ENCODE peak calls at places on chromosomes 5 and 9, in seven cellular contexts. N, B, J, G, Z, V and Q are unnamed samples.
A peak's percentile ranks its signal among the peaks of the same experiment; 100 is the strongest.

GRCh38 chr9:125633116-125633743 is 73.8 kb downstream of the MAPKAP1 start:
- DNase-seq in N (no peak), Z (no peak), B (no peak), J (no peak), V (no peak), G (peak; percentile 33), Q (no peak)

GRCh38 chr9:93346240-93347112 is 105.0 kb upstream of the FAM120A start:
- DNase-seq in Z (no peak), N (no peak), B (no peak), J (no peak), V (no peak), G (no peak), Q (no peak)

GRCh38 chr9:16809912-16810610 is 60.4 kb downstream of the BNC2 start:
- DNase-seq in N (no peak), G (no peak), B (no peak), J (no peak), Z (no peak), V (no peak), Q (no peak)

GRCh38 chr5:1447772-1448361 is 2.6 kb upstream of the SLC6A3 start:
- DNase-seq in N (no peak), B (no peak), Z (no peak), V (no peak), J (no peak), G (no peak), Q (no peak)

GRCh38 chr5:31106742-31107546 is 86.5 kb upstream of the CDH6 start:
- DNase-seq in G (peak; percentile 97), N (peak; percentile 69), B (no peak), Z (no peak), V (no peak), J (no peak), Q (no peak)

GRCh38 chr5:169157064-169157463 is 143.9 kb downstream of the SLIT3 start:
- DNase-seq in G (no peak), J (no peak), V (no peak), Z (no peak), B (no peak), N (no peak), Q (no peak)

GRCh38 chr5:35182541-35183242 is 47.6 kb downstream of the PRLR start:
- DNase-seq in N (no peak), V (no peak), J (no peak), G (no peak), B (no peak), Z (no peak), Q (no peak)

GRCh38 chr5:7682379-7682778 is 168.6 kb downstream of the CFAP90 start:
- DNase-seq in J (no peak), B (no peak), Z (no peak), G (no peak), V (no peak), N (no peak), Q (no peak)

GRCh38 chr5:172952034-172952511 is 7.2 kb upstream of the RPL26L1 start:
- DNase-seq in G (no peak), N (no peak), Z (no peak), J (no peak), B (no peak), V (no peak), Q (no peak)

GRCh38 chr9:132854832-132855231 is 23.3 kb downstream of the AK8 start:
- DNase-seq in B (no peak), V (no peak), Z (no peak), J (no peak), N (no peak), G (no peak), Q (no peak)

GRCh38 chr9:92077868-92078267 is 37.3 kb downstream of the SPTLC1 start:
- DNase-seq in V (no peak), Z (no peak), B (no peak), N (no peak), G (no peak), J (no peak), Q (no peak)

GRCh38 chr9:89791754-89792153 is 186.9 kb downstream of the GADD45G start:
- DNase-seq in G (no peak), B (no peak), V (no peak), Z (no peak), N (no peak), J (no peak), Q (no peak)

GRCh38 chr5:151041577-151042268 is 21.3 kb downstream of the GPX3 start:
- DNase-seq in B (no peak), J (no peak), V (no peak), G (peak; percentile 64), Z (no peak), N (no peak), Q (no peak)

GRCh38 chr5:31921852-31922305 is 252.2 kb downstream of the GOLPH3 start:
- DNase-seq in J (no peak), B (no peak), N (no peak), Z (no peak), G (peak; percentile 72), V (peak; percentile 38), Q (no peak)

GRCh38 chr5:82975812-82976211 is 101.4 kb downstream of the TMEM167A start:
- DNase-seq in G (peak; percentile 86), J (no peak), V (no peak), B (no peak), N (no peak), Z (no peak), Q (no peak)

GRCh38 chr9:122179690-122180074 is 20.0 kb downstream of the MORN5 start:
- DNase-seq in Z (no peak), N (no peak), B (no peak), G (peak; percentile 78), J (no peak), V (no peak), Q (no peak)

GRCh38 chr5:130045334-130045733 is 141.1 kb downstream of the CHSY3 start:
- DNase-seq in G (no peak), N (no peak), J (no peak), V (peak; percentile 2), Z (no peak), B (no peak), Q (no peak)

GRCh38 chr5:20572560-20572959 is 584.6 kb upstream of the CDH18 start:
- DNase-seq in N (no peak), Z (no peak), G (peak; percentile 32), V (peak; percentile 39), B (no peak), J (peak; percentile 6), Q (peak; percentile 2)

GRCh38 chr9:32968101-32969011 is 33.1 kb downstream of the APTX start:
- DNase-seq in Z (peak; percentile 27), J (no peak), V (peak; percentile 34), B (peak; percentile 53), N (no peak), G (peak; percentile 56), Q (no peak)

GRCh38 chr5:137838976-137839375 is 28.7 kb upstream of the MYOT start:
- DNase-seq in G (no peak), N (no peak), J (no peak), Z (no peak), V (no peak), B (no peak), Q (no peak)

GRCh38 chr5:57175586-57175985 is 1.7 kb downstream of the GPBP1 start:
- DNase-seq in B (peak; percentile 34), V (no peak), J (no peak), Z (peak; percentile 25), N (no peak), G (peak; percentile 29), Q (no peak)

GRCh38 chr9:70043689-70044449 is at the start of gene MAMDC2:
- DNase-seq in G (peak; percentile 60), V (no peak), N (no peak), B (no peak), J (no peak), Z (no peak), Q (no peak)

GRCh38 chr9:134469041-134469875 is 143.0 kb downstream of the RXRA start:
- DNase-seq in J (no peak), Z (no peak), V (no peak), G (no peak), N (no peak), B (no peak), Q (no peak)

GRCh38 chr5:32780508-32780919 is 69.4 kb downstream of the NPR3 start:
- DNase-seq in V (no peak), Z (no peak), N (no peak), G (no peak), J (no peak), B (no peak), Q (no peak)

GRCh38 chr9:2800385-2801179 is 43.3 kb downstream of the PUM3 start:
- DNase-seq in N (no peak), B (no peak), V (no peak), Z (no peak), J (no peak), G (peak; percentile 17), Q (no peak)